ENCODE peak calls at places on chromosomes 11 and 22, in seven cellular contexts. T is NB4, R is pancreas, U is PC-3, C is lower leg skin, X is esophagus squamous epithelium, M is tibial nerve. Z is an unnamed sample.

GRCh38 chr11:35227551-35228341 is 88.8 kb downstream of the CD44 start:
- DNase-seq in T (peak; percentile 63), R (no peak), U (peak; percentile 30), C (no peak), X (no peak), M (no peak), Z (peak; percentile 51)

GRCh38 chr22:44633647-44634046 is 68.4 kb upstream of the PRR5 start:
- DNase-seq in T (no peak), R (no peak), U (no peak), C (no peak), X (no peak), M (no peak), Z (no peak)

GRCh38 chr22:26134654-26135330 is 34.5 kb upstream of the SEZ6L start:
- DNase-seq in T (peak; percentile 28), R (no peak), U (no peak), C (no peak), X (no peak), M (no peak), Z (no peak)

GRCh38 chr11:22670803-22671202 is 4.4 kb downstream of the GAS2 start:
- DNase-seq in T (peak; percentile 9), R (no peak), U (peak; percentile 28), C (no peak), X (no peak), M (no peak), Z (no peak)

GRCh38 chr22:24564376-24565058 is 8.7 kb downstream of the SNRPD3 start:
- DNase-seq in T (no peak), R (no peak), U (no peak), C (no peak), X (no peak), M (no peak), Z (peak; percentile 70)

GRCh38 chr11:34052036-34052607 is 591 bp downstream of the CAPRIN1 start:
- DNase-seq in T (peak; percentile 92), R (peak; percentile 92), U (peak; percentile 89), C (peak; percentile 97), X (peak; percentile 36), M (peak; percentile 87), Z (peak; percentile 80)

GRCh38 chr11:111620518-111620917 is 18.3 kb downstream of the SIK2 start:
- DNase-seq in T (no peak), R (no peak), U (no peak), C (no peak), X (no peak), M (no peak), Z (no peak)

GRCh38 chr22:35231585-35232084 is 25.7 kb upstream of the HMGXB4 start:
- DNase-seq in T (peak; percentile 79), R (peak; percentile 50), U (peak; percentile 79), C (peak; percentile 88), X (no peak), M (peak; percentile 6), Z (peak; percentile 52)

GRCh38 chr11:13120691-13121090 is 111.6 kb downstream of the RASSF10 start:
- DNase-seq in T (no peak), R (no peak), U (peak; percentile 78), C (no peak), X (no peak), M (no peak), Z (peak; percentile 48)

GRCh38 chr11:16356751-16357365 is 512 bp upstream of the SOX6 start:
- DNase-seq in T (no peak), R (no peak), U (no peak), C (no peak), X (no peak), M (peak; percentile 28), Z (peak; percentile 22)

GRCh38 chr22:38927033-38927789 is 30.2 kb upstream of the APOBEC3A start:
- DNase-seq in T (peak; percentile 62), R (peak; percentile 82), U (no peak), C (peak; percentile 90), X (no peak), M (peak; percentile 40), Z (peak; percentile 38)

GRCh38 chr11:62352355-62353336 is 15.4 kb downstream of the ASRGL1 start:
- DNase-seq in T (no peak), R (no peak), U (peak; percentile 10), C (no peak), X (no peak), M (no peak), Z (no peak)

GRCh38 chr11:10727259-10727851 is 23.7 kb upstream of the CTR9 start:
- DNase-seq in T (no peak), R (no peak), U (no peak), C (no peak), X (no peak), M (no peak), Z (peak; percentile 81)

GRCh38 chr11:119844808-119845207 is 115.8 kb upstream of the NECTIN1 start:
- DNase-seq in T (no peak), R (no peak), U (no peak), C (no peak), X (no peak), M (no peak), Z (no peak)

GRCh38 chr11:93922830-93923229 is 72.4 kb upstream of the VSTM5 start:
- DNase-seq in T (no peak), R (no peak), U (no peak), C (no peak), X (no peak), M (no peak), Z (no peak)

GRCh38 chr11:93005239-93005638 is 35.8 kb downstream of the MTNR1B start:
- DNase-seq in T (no peak), R (no peak), U (peak; percentile 48), C (no peak), X (no peak), M (no peak), Z (peak; percentile 27)

GRCh38 chr11:70501026-70501901 is 102.9 kb downstream of the CTTN start:
- DNase-seq in T (no peak), R (no peak), U (no peak), C (no peak), X (no peak), M (no peak), Z (peak; percentile 16)

GRCh38 chr11:330694-331314 is 10.1 kb upstream of the IFITM3 start:
- DNase-seq in T (peak; percentile 55), R (no peak), U (no peak), C (peak; percentile 85), X (no peak), M (no peak), Z (no peak)

GRCh38 chr11:119342023-119342300 is 1.3 kb upstream of the C1QTNF5 start:
- DNase-seq in T (no peak), R (no peak), U (no peak), C (no peak), X (no peak), M (no peak), Z (no peak)

GRCh38 chr22:48118654-48119053 is 1356.2 kb downstream of the TBC1D22A start:
- DNase-seq in T (no peak), R (no peak), U (no peak), C (no peak), X (no peak), M (no peak), Z (no peak)

GRCh38 chr11:1875093-1875785 is 16.5 kb downstream of the PRR33 start:
- DNase-seq in T (no peak), R (no peak), U (no peak), C (no peak), X (no peak), M (no peak), Z (no peak)

GRCh38 chr22:21594865-21595452 is 27.4 kb downstream of the UBE2L3 start:
- DNase-seq in T (no peak), R (no peak), U (no peak), C (no peak), X (no peak), M (no peak), Z (no peak)
- H3K4me3 ChIP-seq in T (no peak overlapping the region), R (no peak overlapping the region), U (no peak overlapping the region), C (no peak overlapping the region), X (no peak overlapping the region), M (no peak overlapping the region), Z (no peak overlapping the region)

GRCh38 chr11:124759268-124760204 is 2.6 kb downstream of the ESAM start:
- DNase-seq in T (no peak), R (no peak), U (no peak), C (peak; percentile 87), X (no peak), M (no peak), Z (no peak)

GRCh38 chr11:124756753-124757227 is 4.7 kb upstream of the VSIG2 start:
- DNase-seq in T (no peak), R (no peak), U (no peak), C (no peak), X (no peak), M (no peak), Z (no peak)

GRCh38 chr11:124760205-124760652 is 1.9 kb downstream of the ESAM start:
- DNase-seq in T (no peak), R (no peak), U (no peak), C (peak; percentile 87), X (no peak), M (no peak), Z (no peak)

GRCh38 chr11:124757320-124757719 is 4.8 kb downstream of the ESAM start:
- DNase-seq in T (no peak), R (no peak), U (no peak), C (no peak), X (no peak), M (no peak), Z (no peak)

GRCh38 chr11:124758355-124759267 is 3.5 kb downstream of the ESAM start:
- DNase-seq in T (peak; percentile 97), R (peak; percentile 77), U (peak; percentile 51), C (peak; percentile 95), X (no peak), M (peak; percentile 59), Z (peak; percentile 44)
- H3K4me3 ChIP-seq in T (no peak overlapping the region), R (no peak overlapping the region), U (no peak overlapping the region), C (no peak overlapping the region), X (peak overlapping the region; percentile 77), M (peak overlapping the region; percentile 33), Z (peak overlapping the region; percentile 45)

DNA sequence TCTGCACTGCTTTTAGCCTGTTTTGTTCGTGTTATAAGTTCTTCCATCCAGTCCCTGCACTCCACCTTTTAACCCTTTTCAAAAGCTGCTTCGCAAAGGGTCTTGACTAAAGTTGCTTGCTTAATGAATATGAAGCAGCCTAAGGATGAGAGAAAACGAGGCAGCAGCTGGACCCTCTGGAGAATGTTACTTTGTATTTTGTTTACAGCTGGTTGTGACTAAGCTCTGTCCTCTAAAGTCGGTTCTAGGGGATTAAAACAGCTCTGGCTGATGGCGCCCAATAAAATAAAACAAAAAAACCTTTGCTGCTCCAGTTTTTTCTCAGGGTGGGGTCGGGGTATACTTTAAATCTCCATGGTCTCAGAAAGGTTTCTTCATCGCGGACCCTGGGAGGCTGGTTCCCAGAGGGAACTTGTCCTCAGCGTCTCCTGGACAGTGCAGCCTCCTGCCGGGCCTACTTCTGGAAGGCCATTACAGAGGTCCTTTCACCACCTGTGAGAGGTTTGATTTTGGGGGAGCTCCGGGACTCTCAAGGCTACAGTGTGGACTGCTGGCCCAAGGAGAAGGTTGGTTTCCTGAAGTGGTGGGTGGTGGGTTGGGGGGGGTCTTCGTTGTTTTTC is 836 bp upstream of the RBM4 start:
- DNase-seq in T (peak; percentile 45), R (no peak), U (no peak), C (no peak), X (no peak), M (no peak), Z (no peak)
- H3K4me3 ChIP-seq in T (peak overlapping the region; percentile 50), R (no peak overlapping the region), U (peak overlapping the region; percentile 57), C (no peak overlapping the region), X (peak overlapping the region; percentile 86), M (peak overlapping the region; percentile 53), Z (peak overlapping the region; percentile 65)

GRCh38 chr22:23521442-23522113 is 58.5 kb downstream of the IGLL1 start:
- DNase-seq in T (peak; percentile 85), R (peak; percentile 91), U (peak; percentile 76), C (peak; percentile 96), X (no peak), M (peak; percentile 87), Z (peak; percentile 74)
- H3K4me3 ChIP-seq in T (peak overlapping the region; percentile 43), R (peak overlapping the region; percentile 8), U (peak overlapping the region; percentile 68), C (peak overlapping the region; percentile 1), X (peak overlapping the region; percentile 72), M (peak overlapping the region; percentile 41), Z (peak overlapping the region; percentile 63)

GRCh38 chr22:31289335-31289734 is 3.0 kb downstream of the PIK3IP1 start:
- DNase-seq in T (no peak), R (no peak), U (no peak), C (peak; percentile 84), X (no peak), M (no peak), Z (no peak)
- H3K4me3 ChIP-seq in T (no peak overlapping the region), R (no peak overlapping the region), U (no peak overlapping the region), C (no peak overlapping the region), X (peak overlapping the region; percentile 89), M (no peak overlapping the region), Z (no peak overlapping the region)

Z was measured in AG10803.